ENCODE peak calls at places on chromosomes 12 and 14, in seven cellular contexts. F is psoas muscle, Y is suprapubic skin, K is osteoblast, U is left lung, H is heart right ventricle, C is GM23338. N is an unnamed sample.

GRCh38 chr12:94039914-94040313 is 108.5 kb upstream of the PLXNC1 start:
- DNase-seq in K (no peak), F (no peak), Y (no peak), H (no peak), C (no peak), U (no peak), N (no peak)

GRCh38 chr14:95215094-95215493 is 57.8 kb upstream of the DICER1 start:
- DNase-seq in C (no peak), H (no peak), Y (no peak), U (no peak), F (no peak), K (no peak), N (no peak)

GRCh38 chr14:66045572-66046021 is 440.6 kb upstream of the CCDC196 start:
- DNase-seq in H (peak), C (no peak), Y (no peak), F (no peak), K (no peak), U (no peak), N (no peak)

GRCh38 chr12:69553626-69554248 is 31.5 kb upstream of the CCT2 start:
- DNase-seq in Y (no peak), U (no peak), F (no peak), C (no peak), K (no peak), H (peak), N (no peak)

GRCh38 chr14:36091096-36091495 is 85.4 kb downstream of the PTCSC3 start:
- DNase-seq in K (no peak), F (no peak), H (no peak), C (no peak), U (peak), Y (no peak), N (no peak)

GRCh38 chr12:50763637-50764115 is at the start of gene ATF1:
- DNase-seq in F (peak), C (peak), U (peak), K (peak), H (peak), Y (peak), N (peak)

GRCh38 chr12:88472775-88473174 is 107.5 kb downstream of the KITLG start:
- DNase-seq in H (no peak), U (no peak), K (no peak), F (no peak), C (no peak), Y (no peak), N (no peak)

GRCh38 chr12:93156091-93156490 is 221.6 kb upstream of the NUDT4 start:
- DNase-seq in U (no peak), K (no peak), Y (no peak), C (no peak), F (no peak), H (no peak), N (no peak)

GRCh38 chr14:24366664-24367505 is 1.1 kb upstream of the NFATC4 start:
- DNase-seq in F (peak), K (peak), Y (peak), U (peak), C (peak), H (peak), N (peak)

GRCh38 chr12:119036878-119037493 is 55.6 kb downstream of the SRRM4 start:
- DNase-seq in K (no peak), U (no peak), C (peak), F (no peak), Y (no peak), H (peak), N (no peak)

GRCh38 chr12:73235387-73235786 is 963.2 kb downstream of the TRHDE start:
- DNase-seq in U (no peak), Y (no peak), K (no peak), H (no peak), C (no peak), F (no peak), N (no peak)

GRCh38 chr14:104140213-104140462 is 1.8 kb downstream of the KIF26A start:
- DNase-seq in K (no peak), H (no peak), F (no peak), U (peak), Y (no peak), C (no peak), N (no peak)

GRCh38 chr14:103155013-103155412 is 31.8 kb downstream of the TNFAIP2 start:
- DNase-seq in H (peak), U (peak), F (peak), K (peak), Y (no peak), C (no peak), N (no peak)

GRCh38 chr14:89807905-89808304 is 146.6 kb downstream of the EFCAB11 start:
- DNase-seq in H (no peak), K (no peak), U (no peak), Y (no peak), F (no peak), C (peak), N (no peak)

GRCh38 chr14:74299061-74299545 is 3.6 kb downstream of the ABCD4 start:
- DNase-seq in U (no peak), F (no peak), K (no peak), C (no peak), Y (no peak), H (peak), N (no peak)

DNA sequence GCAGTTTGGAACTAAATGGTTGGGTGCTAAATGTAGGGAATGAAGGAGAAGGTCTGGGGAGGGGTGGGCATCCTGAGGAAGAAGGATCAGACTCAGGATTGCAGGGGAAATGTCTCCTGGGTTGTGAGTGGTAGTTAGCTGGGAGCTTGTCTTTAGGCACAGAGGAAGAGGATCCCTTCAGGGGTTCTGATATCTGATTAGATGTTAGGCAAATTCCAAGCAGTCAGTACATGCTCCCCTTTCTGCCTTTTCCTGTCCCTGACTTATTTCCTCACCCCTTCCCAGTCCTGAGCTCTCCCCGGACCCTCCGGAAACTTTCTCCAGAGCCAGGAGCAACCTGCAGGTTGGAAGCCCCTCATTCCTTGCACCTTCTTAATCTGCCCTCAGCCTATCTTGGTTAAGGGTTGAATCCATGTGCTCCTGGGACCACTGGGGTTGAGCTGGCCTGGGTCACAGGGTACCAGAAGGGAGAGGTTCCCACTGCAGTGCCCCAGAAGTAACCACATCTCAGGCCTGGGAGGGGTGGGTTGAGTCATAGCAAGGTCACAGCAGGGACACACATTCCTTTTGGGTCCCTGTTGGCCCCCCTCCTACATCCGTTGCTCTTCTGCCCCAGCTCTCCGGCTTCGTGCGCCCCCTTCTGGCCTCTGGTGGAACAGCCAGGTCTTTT is 1.6 kb downstream of the IGFBP6 start:
- DNase-seq in U (peak), Y (peak), K (peak), F (peak), H (peak), C (peak), N (peak)
- H3K27ac ChIP-seq in U (peak), Y (peak), K (peak), F (peak), H (peak), C (no peak), N (peak)

GRCh38 chr12:127489055-127489454 is 777.9 kb upstream of the TMEM132C start:
- DNase-seq in F (no peak), H (no peak), K (no peak), Y (no peak), C (no peak), U (no peak), N (no peak)
- H3K27ac ChIP-seq in F (no peak), H (no peak), K (no peak), Y (no peak), C (no peak), U (no peak), N (no peak)

GRCh38 chr12:737117-737739 is 15.2 kb upstream of the WNK1 start:
- DNase-seq in F (no peak), C (no peak), H (no peak), Y (no peak), K (no peak), U (no peak), N (no peak)

GRCh38 chr12:739349-739748 is 13.0 kb upstream of the WNK1 start:
- DNase-seq in Y (no peak), C (no peak), H (no peak), K (no peak), F (no peak), U (no peak), N (no peak)

GRCh38 chr12:738712-739111 is 13.7 kb upstream of the WNK1 start:
- DNase-seq in C (no peak), Y (no peak), H (no peak), F (no peak), K (no peak), U (no peak), N (no peak)

DNA sequence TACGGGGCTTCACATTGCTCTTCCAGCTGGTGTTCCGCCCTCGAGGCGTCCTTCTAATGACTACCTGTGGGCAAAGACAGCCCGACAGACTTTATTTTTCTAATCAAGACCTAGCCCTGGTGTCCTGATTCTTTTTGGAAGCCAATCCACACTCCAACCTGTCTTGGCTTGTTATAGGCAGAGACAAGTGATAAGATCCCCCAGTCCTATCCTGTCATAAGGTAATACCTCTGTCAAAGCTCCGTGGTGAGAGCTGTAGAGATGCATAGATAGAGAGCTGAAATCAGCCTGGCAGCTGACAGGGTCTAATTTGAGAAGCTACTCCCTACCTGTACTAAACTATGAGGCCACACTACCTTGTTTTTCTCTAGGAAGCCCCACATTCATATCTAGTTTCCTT is 11.5 kb upstream of the WNK1 start:
- DNase-seq in C (no peak), F (no peak), U (no peak), Y (no peak), H (no peak), K (no peak), N (no peak)
- H3K27ac ChIP-seq in C (no peak), F (no peak), U (no peak), Y (peak), H (no peak), K (no peak), N (no peak)

DNA sequence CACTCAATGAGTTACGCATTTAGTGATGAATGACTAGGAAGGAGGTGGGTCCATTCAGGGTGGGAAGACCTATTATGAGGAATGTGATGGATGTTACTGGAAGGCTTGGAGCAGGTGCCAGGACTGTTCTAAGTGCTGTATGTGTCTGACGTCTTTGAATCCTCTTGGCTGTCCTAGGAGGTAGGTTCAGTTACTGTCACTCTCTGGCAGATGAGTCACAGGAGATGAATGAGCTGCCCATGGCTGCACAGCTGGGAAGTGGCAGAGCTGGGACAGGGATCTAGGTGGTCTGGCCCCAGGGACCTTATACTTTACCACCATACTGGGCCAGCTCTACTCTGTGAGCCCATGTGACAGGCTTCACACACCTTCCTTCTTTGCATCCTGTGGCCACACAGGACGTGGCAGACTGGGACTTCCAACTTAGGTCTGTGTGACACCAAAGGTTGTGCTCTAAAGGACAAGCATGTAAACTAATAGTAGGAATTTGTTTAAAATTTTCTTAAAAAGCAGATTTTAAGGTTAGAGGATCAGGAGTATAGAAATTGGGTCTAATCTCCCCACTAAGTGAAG is 24.0 kb downstream of the TCTN1 start:
- DNase-seq in K (no peak), Y (no peak), C (no peak), F (no peak), U (no peak), H (no peak), N (no peak)
- H3K27ac ChIP-seq in K (no peak), Y (no peak), C (no peak), F (peak), U (no peak), H (no peak), N (no peak)

GRCh38 chr12:52233462-52234141 is 559 bp downstream of the KRT7 start:
- DNase-seq in C (peak), U (no peak), F (no peak), K (peak), H (no peak), Y (no peak), N (peak)
- H3K27ac ChIP-seq in C (no peak), U (peak), F (no peak), K (no peak), H (no peak), Y (peak), N (peak)

N was measured in RWPE2.